ENCODE peak calls at places on chromosomes 13 and 19, in five cellular contexts. One of them, this sample, is unnamed.

GRCh38 chr19:42271861-42272534 is 2.9 kb downstream of the CIC start:
- DNase-seq in AG09309: no peak
- DNase-seq in thoracic aorta: no peak
- DNase-seq in uterus: peak
- DNase-seq in HAP-1: no peak
- DNase-seq in this sample: no peak

GRCh38 chr13:65932587-65933239 is 1297.4 kb downstream of the PCDH9 start:
- DNase-seq in AG09309: peak
- DNase-seq in thoracic aorta: no peak
- DNase-seq in uterus: no peak
- DNase-seq in HAP-1: peak
- DNase-seq in this sample: no peak

GRCh38 chr19:48770223-48770622 is 14.9 kb downstream of the FGF21 start:
- DNase-seq in AG09309: peak
- DNase-seq in thoracic aorta: no peak
- DNase-seq in uterus: no peak
- DNase-seq in HAP-1: no peak
- DNase-seq in this sample: peak

GRCh38 chr13:23715092-23715761 is 145.0 kb downstream of the TNFRSF19 start:
- DNase-seq in AG09309: no peak
- DNase-seq in thoracic aorta: no peak
- DNase-seq in uterus: no peak
- DNase-seq in HAP-1: no peak
- DNase-seq in this sample: no peak

GRCh38 chr19:56732974-56733373 is 61.4 kb upstream of the ZNF835 start:
- DNase-seq in AG09309: no peak
- DNase-seq in thoracic aorta: no peak
- DNase-seq in uterus: no peak
- DNase-seq in HAP-1: no peak
- DNase-seq in this sample: no peak

GRCh38 chr13:21081926-21082325 is 20.5 kb upstream of the LATS2 start:
- DNase-seq in AG09309: no peak
- DNase-seq in thoracic aorta: no peak
- DNase-seq in uterus: no peak
- DNase-seq in HAP-1: no peak
- DNase-seq in this sample: no peak

GRCh38 chr19:7910321-7911161 is 4.1 kb upstream of the TGFBR3L start:
- DNase-seq in AG09309: no peak
- DNase-seq in thoracic aorta: no peak
- DNase-seq in uterus: no peak
- DNase-seq in HAP-1: no peak
- DNase-seq in this sample: no peak

GRCh38 chr13:66208589-66208988 is 1021.5 kb downstream of the PCDH9 start:
- DNase-seq in AG09309: no peak
- DNase-seq in thoracic aorta: no peak
- DNase-seq in uterus: no peak
- DNase-seq in HAP-1: no peak
- DNase-seq in this sample: no peak

GRCh38 chr19:45526143-45526542 is 18.9 kb downstream of the VASP start:
- DNase-seq in AG09309: no peak
- DNase-seq in thoracic aorta: no peak
- DNase-seq in uterus: peak
- DNase-seq in HAP-1: peak
- DNase-seq in this sample: no peak

GRCh38 chr19:53086949-53087348 is 16.3 kb downstream of the ZNF160 start:
- DNase-seq in AG09309: no peak
- DNase-seq in thoracic aorta: no peak
- DNase-seq in uterus: peak
- DNase-seq in HAP-1: no peak
- DNase-seq in this sample: no peak

GRCh38 chr19:47470447-47471195 is 1.1 kb downstream of the SLC8A2 start:
- DNase-seq in AG09309: no peak
- DNase-seq in thoracic aorta: no peak
- DNase-seq in uterus: no peak
- DNase-seq in HAP-1: no peak
- DNase-seq in this sample: no peak

GRCh38 chr13:43023244-43023931 is at the start of gene DNAJC15:
- DNase-seq in AG09309: no peak
- DNase-seq in thoracic aorta: peak
- DNase-seq in uterus: peak
- DNase-seq in HAP-1: no peak
- DNase-seq in this sample: no peak

GRCh38 chr13:113785051-113786010 is 26.3 kb downstream of the TMEM255B start:
- DNase-seq in AG09309: peak
- DNase-seq in thoracic aorta: no peak
- DNase-seq in uterus: no peak
- DNase-seq in HAP-1: no peak
- DNase-seq in this sample: peak

GRCh38 chr13:32255744-32256120 is 59.4 kb downstream of the ZAR1L start:
- DNase-seq in AG09309: no peak
- DNase-seq in thoracic aorta: no peak
- DNase-seq in uterus: no peak
- DNase-seq in HAP-1: no peak
- DNase-seq in this sample: no peak

GRCh38 chr13:42047561-42048322 is 706 bp upstream of the DGKH start:
- DNase-seq in AG09309: no peak
- DNase-seq in thoracic aorta: no peak
- DNase-seq in uterus: peak
- DNase-seq in HAP-1: peak
- DNase-seq in this sample: no peak

GRCh38 chr19:47572635-47573034 is 313 bp downstream of the ZNF541 start:
- DNase-seq in AG09309: no peak
- DNase-seq in thoracic aorta: no peak
- DNase-seq in uterus: no peak
- DNase-seq in HAP-1: no peak
- DNase-seq in this sample: no peak

GRCh38 chr13:106357198-106357597 is 178.3 kb downstream of the EFNB2 start:
- DNase-seq in AG09309: no peak
- DNase-seq in thoracic aorta: no peak
- DNase-seq in uterus: no peak
- DNase-seq in HAP-1: peak
- DNase-seq in this sample: no peak

GRCh38 chr19:41321600-41322270 is 11.8 kb downstream of the CCDC97 start:
- DNase-seq in AG09309: no peak
- DNase-seq in thoracic aorta: no peak
- DNase-seq in uterus: peak
- DNase-seq in HAP-1: peak
- DNase-seq in this sample: no peak

GRCh38 chr13:27965343-27965739 is 3.8 kb downstream of the CDX2 start:
- DNase-seq in AG09309: no peak
- DNase-seq in thoracic aorta: no peak
- DNase-seq in uterus: no peak
- DNase-seq in HAP-1: no peak
- DNase-seq in this sample: no peak

GRCh38 chr19:55392820-55393219 is 7.1 kb downstream of the RPL28 start:
- DNase-seq in AG09309: no peak
- DNase-seq in thoracic aorta: no peak
- DNase-seq in uterus: no peak
- DNase-seq in HAP-1: no peak
- DNase-seq in this sample: no peak
- H3K4me3 ChIP-seq in AG09309: no peak
- H3K4me3 ChIP-seq in thoracic aorta: no peak
- H3K4me3 ChIP-seq in uterus: no peak
- H3K4me3 ChIP-seq in HAP-1: no peak
- H3K4me3 ChIP-seq in this sample: no peak

DNA sequence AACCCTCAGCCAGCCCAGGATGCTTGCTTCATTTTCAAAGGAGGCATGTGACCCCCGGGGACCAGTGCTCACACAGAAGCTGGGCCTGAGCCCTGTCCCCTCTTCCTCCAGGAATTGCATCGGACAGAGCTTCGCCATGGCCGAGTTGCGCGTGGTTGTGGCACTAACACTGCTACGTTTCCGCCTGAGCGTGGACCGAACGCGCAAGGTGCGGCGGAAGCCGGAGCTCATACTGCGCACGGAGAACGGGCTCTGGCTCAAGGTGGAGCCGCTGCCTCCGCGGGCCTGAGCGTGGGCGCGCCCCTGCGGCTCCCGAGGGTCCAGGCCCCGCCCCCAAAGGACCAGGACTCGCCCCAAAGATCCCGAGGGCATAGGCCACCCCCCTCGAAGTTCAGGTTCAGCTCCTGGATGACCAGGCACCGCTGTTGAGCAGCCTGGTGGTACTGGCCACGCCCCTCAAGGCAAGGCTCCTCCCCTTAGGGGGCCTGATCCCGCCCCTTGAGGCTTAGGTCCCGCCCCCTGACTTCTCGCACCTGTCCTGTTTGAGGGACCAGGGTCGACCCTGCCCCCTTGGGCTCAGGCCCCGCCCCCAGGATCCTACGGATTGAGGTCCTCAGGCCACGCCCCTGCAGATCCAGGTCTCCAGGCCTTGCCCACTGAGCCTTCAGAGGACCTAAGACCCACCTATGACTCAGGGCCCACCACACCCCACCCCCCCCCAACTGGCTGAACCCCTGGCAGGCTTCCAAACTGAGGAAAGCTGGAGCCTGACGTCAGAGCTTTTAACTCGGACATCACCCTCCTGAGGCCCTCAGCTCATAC is 43.1 kb downstream of the CYP4F22 start:
- DNase-seq in AG09309: no peak
- DNase-seq in thoracic aorta: no peak
- DNase-seq in uterus: peak
- DNase-seq in HAP-1: peak
- DNase-seq in this sample: no peak
- H3K4me3 ChIP-seq in AG09309: no peak
- H3K4me3 ChIP-seq in thoracic aorta: peak
- H3K4me3 ChIP-seq in uterus: peak
- H3K4me3 ChIP-seq in HAP-1: peak
- H3K4me3 ChIP-seq in this sample: peak

DNA sequence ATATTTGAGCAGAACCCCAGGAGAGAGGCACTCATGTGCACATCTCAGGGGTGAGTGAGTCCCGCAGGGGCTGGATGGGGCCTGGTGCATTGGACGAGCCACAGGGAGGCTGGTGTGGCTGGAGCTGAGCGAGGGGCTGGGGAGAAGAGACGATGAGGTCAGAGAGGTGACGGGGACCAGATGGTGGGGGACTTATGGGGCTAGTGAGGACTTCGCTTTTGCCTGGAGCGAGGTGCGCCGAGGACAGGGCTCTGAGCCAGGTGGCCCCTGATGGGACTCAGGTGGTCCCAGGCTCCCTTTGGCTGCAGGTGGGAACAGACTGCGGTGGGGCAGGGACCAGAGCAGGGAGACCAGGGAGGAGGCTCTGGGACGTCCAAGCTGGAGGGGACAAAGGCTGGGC is 6.9 kb upstream of the FXYD3 start:
- DNase-seq in AG09309: no peak
- DNase-seq in thoracic aorta: no peak
- DNase-seq in uterus: no peak
- DNase-seq in HAP-1: no peak
- DNase-seq in this sample: no peak
- H3K4me3 ChIP-seq in AG09309: no peak
- H3K4me3 ChIP-seq in thoracic aorta: no peak
- H3K4me3 ChIP-seq in uterus: no peak
- H3K4me3 ChIP-seq in HAP-1: no peak
- H3K4me3 ChIP-seq in this sample: no peak

GRCh38 chr19:18586311-18586710 is 2.3 kb upstream of the REX1BD start:
- DNase-seq in AG09309: no peak
- DNase-seq in thoracic aorta: no peak
- DNase-seq in uterus: no peak
- DNase-seq in HAP-1: no peak
- DNase-seq in this sample: no peak
- H3K4me3 ChIP-seq in AG09309: no peak
- H3K4me3 ChIP-seq in thoracic aorta: no peak
- H3K4me3 ChIP-seq in uterus: no peak
- H3K4me3 ChIP-seq in HAP-1: no peak
- H3K4me3 ChIP-seq in this sample: no peak

DNA sequence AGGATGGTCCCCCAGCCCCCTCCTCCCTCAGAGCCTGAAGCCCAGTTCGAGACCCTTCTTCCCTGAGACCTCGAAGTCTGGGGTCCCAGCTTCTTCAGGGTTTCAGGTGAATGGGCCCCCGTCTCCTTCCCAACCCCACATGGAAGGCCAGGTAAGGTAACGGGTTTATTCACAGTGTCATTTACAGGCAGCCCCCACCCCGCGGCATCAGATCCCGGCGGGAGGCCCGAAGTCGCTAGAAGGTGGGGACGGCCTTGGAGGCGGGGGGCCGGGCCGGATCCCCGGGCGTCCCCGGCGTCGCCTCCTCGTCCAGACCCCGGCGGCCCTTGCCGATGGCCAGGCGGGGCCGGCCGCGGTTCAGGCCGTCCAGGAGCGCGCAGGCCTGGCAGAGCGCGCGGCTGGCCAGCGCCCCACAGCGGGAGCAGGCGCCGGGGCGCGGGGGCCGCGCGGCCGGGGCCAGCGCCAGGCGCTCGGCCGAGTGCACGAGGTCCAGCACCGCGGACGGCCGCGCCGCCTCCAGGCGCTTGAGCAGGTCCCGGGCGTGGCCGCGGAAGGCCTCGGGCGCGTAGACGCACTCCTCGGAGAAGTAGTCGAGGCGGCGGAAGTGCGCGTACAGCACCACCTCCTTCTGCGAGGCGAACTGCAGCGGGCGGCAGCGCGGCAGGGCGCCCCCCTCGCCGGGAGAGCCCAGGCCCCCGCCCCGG is 9.7 kb downstream of the CTU1 start:
- DNase-seq in AG09309: no peak
- DNase-seq in thoracic aorta: no peak
- DNase-seq in uterus: no peak
- DNase-seq in HAP-1: no peak
- DNase-seq in this sample: no peak
- H3K4me3 ChIP-seq in AG09309: no peak
- H3K4me3 ChIP-seq in thoracic aorta: peak
- H3K4me3 ChIP-seq in uterus: no peak
- H3K4me3 ChIP-seq in HAP-1: no peak
- H3K4me3 ChIP-seq in this sample: no peak

GRCh38 chr13:101916108-101916757 is 463.8 kb downstream of the ITGBL1 start:
- DNase-seq in AG09309: no peak
- DNase-seq in thoracic aorta: no peak
- DNase-seq in uterus: no peak
- DNase-seq in HAP-1: no peak
- DNase-seq in this sample: no peak
- H3K4me3 ChIP-seq in AG09309: no peak
- H3K4me3 ChIP-seq in thoracic aorta: peak
- H3K4me3 ChIP-seq in uterus: no peak
- H3K4me3 ChIP-seq in HAP-1: no peak
- H3K4me3 ChIP-seq in this sample: no peak

GRCh38 chr13:30362005-30362788 is 54.8 kb upstream of the KATNAL1 start:
- DNase-seq in AG09309: no peak
- DNase-seq in thoracic aorta: no peak
- DNase-seq in uterus: no peak
- DNase-seq in HAP-1: no peak
- DNase-seq in this sample: no peak
- H3K4me3 ChIP-seq in AG09309: no peak
- H3K4me3 ChIP-seq in thoracic aorta: no peak
- H3K4me3 ChIP-seq in uterus: no peak
- H3K4me3 ChIP-seq in HAP-1: no peak
- H3K4me3 ChIP-seq in this sample: no peak

GRCh38 chr13:35481777-35482176 is 5.3 kb upstream of the MAB21L1 start:
- DNase-seq in AG09309: no peak
- DNase-seq in thoracic aorta: no peak
- DNase-seq in uterus: no peak
- DNase-seq in HAP-1: no peak
- DNase-seq in this sample: no peak

GRCh38 chr13:35479691-35480090 is 3.2 kb upstream of the MAB21L1 start:
- DNase-seq in AG09309: no peak
- DNase-seq in thoracic aorta: no peak
- DNase-seq in uterus: no peak
- DNase-seq in HAP-1: no peak
- DNase-seq in this sample: no peak

GRCh38 chr13:35478384-35479222 is 2.1 kb upstream of the MAB21L1 start:
- DNase-seq in AG09309: no peak
- DNase-seq in thoracic aorta: no peak
- DNase-seq in uterus: no peak
- DNase-seq in HAP-1: no peak
- DNase-seq in this sample: no peak

GRCh38 chr13:35475960-35476943 is at the start of gene MAB21L1:
- DNase-seq in AG09309: no peak
- DNase-seq in thoracic aorta: no peak
- DNase-seq in uterus: no peak
- DNase-seq in HAP-1: peak
- DNase-seq in this sample: no peak

GRCh38 chr13:35479223-35479536 is 2.7 kb upstream of the MAB21L1 start:
- DNase-seq in AG09309: no peak
- DNase-seq in thoracic aorta: no peak
- DNase-seq in uterus: no peak
- DNase-seq in HAP-1: peak
- DNase-seq in this sample: no peak
- H3K4me3 ChIP-seq in AG09309: no peak
- H3K4me3 ChIP-seq in thoracic aorta: no peak
- H3K4me3 ChIP-seq in uterus: no peak
- H3K4me3 ChIP-seq in HAP-1: no peak
- H3K4me3 ChIP-seq in this sample: no peak